ENCODE peak calls at places on chromosomes 12 and 14, in six cellular contexts. Q is bronchial epithelial cell; L is ovary; O is transverse colon; X is left lung; S is stimulated activated CD8-positive, alpha-beta memory T cell treated with anti-CD3 and anti-CD28 coated beads, Interleukin-7, amount 100 ng/mL, for 48 hours. T is an unnamed sample.

GRCh38 chr12:5148880-5149279 is 105.2 kb downstream of the KCNA5 start:
- DNase-seq in Q (peak), L (no peak), O (no peak), X (no peak), S (no peak), T (no peak)

GRCh38 chr12:71948390-71948789 is 9.7 kb downstream of the TPH2 start:
- DNase-seq in Q (no peak), L (no peak), O (no peak), X (no peak), S (no peak), T (no peak)

GRCh38 chr14:70269582-70269981 is 80.8 kb upstream of the SLC8A3 start:
- DNase-seq in Q (no peak), L (no peak), O (no peak), X (no peak), S (no peak), T (no peak)

GRCh38 chr14:55416866-55417265 is 5.2 kb upstream of the ATG14 start:
- DNase-seq in Q (peak), L (no peak), O (peak), X (no peak), S (no peak), T (no peak)

GRCh38 chr14:64857979-64858740 is 21.5 kb downstream of the SPTB start:
- DNase-seq in Q (no peak), L (no peak), O (no peak), X (no peak), S (no peak), T (no peak)

GRCh38 chr12:1776139-1776975 is 44.0 kb upstream of the LRTM2 start:
- DNase-seq in Q (peak), L (no peak), O (no peak), X (no peak), S (no peak), T (peak)

GRCh38 chr12:51531982-51532497 is 59.0 kb upstream of the SCN8A start:
- DNase-seq in Q (peak), L (peak), O (peak), X (peak), S (peak), T (peak)

GRCh38 chr12:71780207-71780822 is 25.7 kb downstream of the RAB21 start:
- DNase-seq in Q (peak), L (peak), O (peak), X (no peak), S (no peak), T (peak)

GRCh38 chr12:127150479-127150878 is 1116.5 kb upstream of the TMEM132C start:
- DNase-seq in Q (no peak), L (no peak), O (no peak), X (no peak), S (no peak), T (no peak)

GRCh38 chr12:122116707-122117535 is 38.4 kb downstream of the MLXIP start:
- DNase-seq in Q (no peak), L (no peak), O (peak), X (no peak), S (no peak), T (no peak)

GRCh38 chr12:110371408-110372055 is 32.0 kb downstream of the ANAPC7 start:
- DNase-seq in Q (no peak), L (no peak), O (no peak), X (peak), S (no peak), T (no peak)

GRCh38 chr14:99758915-99759545 is 34.2 kb upstream of the EML1 start:
- DNase-seq in Q (no peak), L (no peak), O (no peak), X (no peak), S (no peak), T (no peak)

GRCh38 chr12:5083955-5084849 is 40.5 kb downstream of the KCNA5 start:
- DNase-seq in Q (peak), L (no peak), O (no peak), X (no peak), S (no peak), T (peak)

T was measured in AG08395.